ENCODE peak calls at places on chromosomes 6 and 20, in nine cellular contexts. One of them, this sample, is unnamed.

GRCh38 chr6:142406131-142406530 is 104.3 kb downstream of the ADGRG6 start:
- DNase-seq in hepatocyte: no peak
- DNase-seq in heart right ventricle: peak; percentile 16
- DNase-seq in Panc1: no peak
- DNase-seq in neural progenitor cell: no peak
- DNase-seq in trophoblast cell: no peak
- DNase-seq in CD8-positive, alpha-beta memory T cell: no peak
- DNase-seq in right cardiac atrium: no peak
- DNase-seq in A549: no peak
- DNase-seq in this sample: no peak

GRCh38 chr6:89197141-89197540 is 20.0 kb downstream of the GABRR1 start:
- DNase-seq in hepatocyte: no peak
- DNase-seq in heart right ventricle: no peak
- DNase-seq in Panc1: no peak
- DNase-seq in neural progenitor cell: no peak
- DNase-seq in trophoblast cell: no peak
- DNase-seq in CD8-positive, alpha-beta memory T cell: no peak
- DNase-seq in right cardiac atrium: no peak
- DNase-seq in A549: no peak
- DNase-seq in this sample: no peak

GRCh38 chr6:22146581-22147468 is 150.0 kb downstream of the PRL start:
- DNase-seq in hepatocyte: no peak
- DNase-seq in heart right ventricle: no peak
- DNase-seq in Panc1: no peak
- DNase-seq in neural progenitor cell: no peak
- DNase-seq in trophoblast cell: no peak
- DNase-seq in CD8-positive, alpha-beta memory T cell: peak; percentile 40
- DNase-seq in right cardiac atrium: peak; percentile 55
- DNase-seq in A549: no peak
- DNase-seq in this sample: no peak

GRCh38 chr6:86192123-86192522 is 549.4 kb upstream of the SYNCRIP start:
- DNase-seq in hepatocyte: peak; percentile 30
- DNase-seq in heart right ventricle: no peak
- DNase-seq in Panc1: no peak
- DNase-seq in neural progenitor cell: peak; percentile 31
- DNase-seq in trophoblast cell: no peak
- DNase-seq in CD8-positive, alpha-beta memory T cell: no peak
- DNase-seq in right cardiac atrium: no peak
- DNase-seq in A549: no peak
- DNase-seq in this sample: no peak

GRCh38 chr6:78484181-78485064 is 382.9 kb upstream of the IRAK1BP1 start:
- DNase-seq in hepatocyte: no peak
- DNase-seq in heart right ventricle: no peak
- DNase-seq in Panc1: no peak
- DNase-seq in neural progenitor cell: no peak
- DNase-seq in trophoblast cell: no peak
- DNase-seq in CD8-positive, alpha-beta memory T cell: no peak
- DNase-seq in right cardiac atrium: no peak
- DNase-seq in A549: no peak
- DNase-seq in this sample: no peak

GRCh38 chr6:4972438-4972837 is 31.4 kb downstream of the RPP40 start:
- DNase-seq in hepatocyte: no peak
- DNase-seq in heart right ventricle: no peak
- DNase-seq in Panc1: no peak
- DNase-seq in neural progenitor cell: no peak
- DNase-seq in trophoblast cell: no peak
- DNase-seq in CD8-positive, alpha-beta memory T cell: no peak
- DNase-seq in right cardiac atrium: no peak
- DNase-seq in A549: no peak
- DNase-seq in this sample: no peak

GRCh38 chr6:112116215-112116614 is 28.8 kb downstream of the FAM229B start:
- DNase-seq in hepatocyte: no peak
- DNase-seq in heart right ventricle: no peak
- DNase-seq in Panc1: no peak
- DNase-seq in neural progenitor cell: no peak
- DNase-seq in trophoblast cell: no peak
- DNase-seq in CD8-positive, alpha-beta memory T cell: no peak
- DNase-seq in right cardiac atrium: no peak
- DNase-seq in A549: no peak
- DNase-seq in this sample: no peak

GRCh38 chr20:63973636-63974401 is 4.1 kb upstream of the ZNF512B start:
- DNase-seq in hepatocyte: peak; percentile 95
- DNase-seq in heart right ventricle: peak; percentile 88
- DNase-seq in Panc1: no peak
- DNase-seq in neural progenitor cell: peak; percentile 94
- DNase-seq in trophoblast cell: peak; percentile 79
- DNase-seq in CD8-positive, alpha-beta memory T cell: peak; percentile 78
- DNase-seq in right cardiac atrium: peak; percentile 96
- DNase-seq in A549: peak; percentile 86
- DNase-seq in this sample: peak; percentile 72

GRCh38 chr20:47573586-47573985 is 71.9 kb downstream of the NCOA3 start:
- DNase-seq in hepatocyte: no peak
- DNase-seq in heart right ventricle: no peak
- DNase-seq in Panc1: no peak
- DNase-seq in neural progenitor cell: no peak
- DNase-seq in trophoblast cell: no peak
- DNase-seq in CD8-positive, alpha-beta memory T cell: no peak
- DNase-seq in right cardiac atrium: no peak
- DNase-seq in A549: no peak
- DNase-seq in this sample: no peak

GRCh38 chr20:47572105-47572729 is 70.5 kb downstream of the NCOA3 start:
- DNase-seq in hepatocyte: no peak
- DNase-seq in heart right ventricle: no peak
- DNase-seq in Panc1: no peak
- DNase-seq in neural progenitor cell: no peak
- DNase-seq in trophoblast cell: no peak
- DNase-seq in CD8-positive, alpha-beta memory T cell: no peak
- DNase-seq in right cardiac atrium: no peak
- DNase-seq in A549: no peak
- DNase-seq in this sample: no peak

GRCh38 chr20:47568837-47569410 is 67.2 kb downstream of the NCOA3 start:
- DNase-seq in hepatocyte: no peak
- DNase-seq in heart right ventricle: no peak
- DNase-seq in Panc1: no peak
- DNase-seq in neural progenitor cell: no peak
- DNase-seq in trophoblast cell: no peak
- DNase-seq in CD8-positive, alpha-beta memory T cell: no peak
- DNase-seq in right cardiac atrium: no peak
- DNase-seq in A549: no peak
- DNase-seq in this sample: no peak

GRCh38 chr20:47574616-47575401 is 73.1 kb downstream of the NCOA3 start:
- DNase-seq in hepatocyte: no peak
- DNase-seq in heart right ventricle: no peak
- DNase-seq in Panc1: no peak
- DNase-seq in neural progenitor cell: no peak
- DNase-seq in trophoblast cell: no peak
- DNase-seq in CD8-positive, alpha-beta memory T cell: no peak
- DNase-seq in right cardiac atrium: no peak
- DNase-seq in A549: peak; percentile 39
- DNase-seq in this sample: peak; percentile 4

DNA sequence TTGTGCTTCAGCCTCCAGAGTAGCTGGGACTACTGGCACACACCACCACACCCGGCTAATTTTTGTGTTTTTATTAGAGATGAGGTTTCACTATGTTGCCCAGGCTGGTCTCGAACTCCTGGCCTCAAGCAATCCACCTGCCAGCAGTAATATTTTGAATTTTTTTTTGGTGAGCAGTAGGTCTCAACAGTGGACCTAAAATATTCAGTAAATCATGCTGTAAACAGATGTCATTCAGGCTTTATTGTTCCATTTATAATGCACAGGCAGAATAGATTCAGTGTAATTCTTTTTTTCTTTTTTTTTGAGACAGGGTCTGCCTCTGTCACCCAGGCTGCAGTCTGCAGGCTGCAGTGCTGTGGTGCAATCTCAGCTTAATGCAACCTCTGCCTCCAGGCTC is 69.7 kb downstream of the NCOA3 start:
- DNase-seq in hepatocyte: no peak
- DNase-seq in heart right ventricle: no peak
- DNase-seq in Panc1: no peak
- DNase-seq in neural progenitor cell: no peak
- DNase-seq in trophoblast cell: no peak
- DNase-seq in CD8-positive, alpha-beta memory T cell: no peak
- DNase-seq in right cardiac atrium: no peak
- DNase-seq in A549: no peak
- DNase-seq in this sample: no peak
- H3K4me1 ChIP-seq in hepatocyte: peaks cover 25% of the 10 kb centered on the region
- H3K4me1 ChIP-seq in heart right ventricle: peaks cover 47% of the 10 kb centered on the region
- H3K4me1 ChIP-seq in Panc1: peaks cover 41% of the 10 kb centered on the region
- H3K4me1 ChIP-seq in neural progenitor cell: peaks cover 22% of the 10 kb centered on the region
- H3K4me1 ChIP-seq in trophoblast cell: no peaks in the 10 kb centered on the region
- H3K4me1 ChIP-seq in CD8-positive, alpha-beta memory T cell: peaks cover 25% of the 10 kb centered on the region
- H3K4me1 ChIP-seq in right cardiac atrium: peaks cover 8% of the 10 kb centered on the region
- H3K4me1 ChIP-seq in A549: peaks cover 57% of the 10 kb centered on the region
- H3K4me1 ChIP-seq in this sample: peaks cover 54% of the 10 kb centered on the region

DNA sequence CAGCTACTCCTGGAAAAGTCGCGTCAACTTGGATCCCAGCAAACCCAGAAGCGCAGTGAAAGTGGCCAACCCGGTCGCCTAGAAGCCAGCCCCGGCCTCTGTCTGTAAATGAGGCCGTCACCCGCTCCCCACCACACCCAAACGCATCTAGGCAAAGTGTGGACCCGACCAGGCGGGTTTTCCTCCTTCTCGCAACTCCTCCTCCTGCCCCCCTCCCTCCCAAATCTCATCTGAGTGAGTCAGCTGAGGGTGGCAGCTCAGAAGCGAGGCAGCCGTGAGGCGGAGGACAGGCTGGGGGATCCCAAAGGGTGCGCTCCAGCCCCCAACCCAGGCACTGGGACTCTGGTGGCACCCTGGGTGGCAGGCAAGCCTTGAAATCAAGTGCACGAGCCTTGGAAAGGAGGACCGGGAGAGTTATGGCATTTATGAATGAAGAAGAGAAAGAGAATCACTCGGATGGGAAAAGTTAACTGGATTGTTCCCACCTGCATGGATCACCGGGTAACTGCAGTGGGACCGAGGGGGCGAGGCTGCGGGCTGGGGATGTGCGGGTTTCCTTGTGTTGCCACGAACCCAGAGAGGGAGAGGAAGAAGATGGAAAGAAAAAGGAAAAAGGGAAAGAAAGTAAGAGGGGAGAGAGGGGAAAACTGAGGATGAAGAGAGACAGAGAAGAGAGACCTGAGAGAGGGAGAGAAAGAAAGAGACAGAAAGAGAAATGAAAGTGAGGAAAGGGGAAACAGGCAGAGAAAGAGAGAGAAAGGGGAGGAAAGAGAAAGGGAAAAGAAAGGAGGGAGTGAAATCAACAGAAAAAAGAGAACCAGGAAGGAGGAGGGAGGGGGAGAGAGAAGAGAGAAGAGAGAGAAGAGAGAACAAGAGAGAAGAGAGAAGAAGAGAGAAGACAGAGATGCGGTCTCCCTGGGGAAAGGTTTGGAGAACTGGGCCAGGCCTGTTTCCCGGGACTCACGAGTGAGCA is at the start of gene APCDD1L:
- DNase-seq in hepatocyte: no peak
- DNase-seq in heart right ventricle: no peak
- DNase-seq in Panc1: no peak
- DNase-seq in neural progenitor cell: peak; percentile 56
- DNase-seq in trophoblast cell: peak; percentile 29
- DNase-seq in CD8-positive, alpha-beta memory T cell: no peak
- DNase-seq in right cardiac atrium: no peak
- DNase-seq in A549: no peak
- DNase-seq in this sample: no peak
- H3K4me3 ChIP-seq in hepatocyte: no peak within 1 kb of the TSS
- H3K4me3 ChIP-seq in heart right ventricle: peak within 1 kb of the TSS; percentile 21
- H3K4me3 ChIP-seq in Panc1: no peak within 1 kb of the TSS
- H3K4me3 ChIP-seq in neural progenitor cell: peak within 1 kb of the TSS; percentile 51
- H3K4me3 ChIP-seq in trophoblast cell: peak within 1 kb of the TSS; percentile 42
- H3K4me3 ChIP-seq in CD8-positive, alpha-beta memory T cell: no peak within 1 kb of the TSS
- H3K4me3 ChIP-seq in right cardiac atrium: no peak within 1 kb of the TSS
- H3K4me3 ChIP-seq in A549: no peak within 1 kb of the TSS
- H3K4me3 ChIP-seq in this sample: no peak within 1 kb of the TSS

GRCh38 chr20:45367126-45367525 is 4.2 kb downstream of the SYS1 start:
- DNase-seq in hepatocyte: no peak
- DNase-seq in heart right ventricle: no peak
- DNase-seq in Panc1: no peak
- DNase-seq in neural progenitor cell: no peak
- DNase-seq in trophoblast cell: no peak
- DNase-seq in CD8-positive, alpha-beta memory T cell: no peak
- DNase-seq in right cardiac atrium: no peak
- DNase-seq in A549: no peak
- DNase-seq in this sample: no peak

GRCh38 chr20:45370571-45371204 is 7.4 kb downstream of the TP53TG5 start:
- DNase-seq in hepatocyte: no peak
- DNase-seq in heart right ventricle: no peak
- DNase-seq in Panc1: no peak
- DNase-seq in neural progenitor cell: no peak
- DNase-seq in trophoblast cell: no peak
- DNase-seq in CD8-positive, alpha-beta memory T cell: no peak
- DNase-seq in right cardiac atrium: no peak
- DNase-seq in A549: no peak
- DNase-seq in this sample: no peak

GRCh38 chr20:45366192-45366591 is 3.2 kb downstream of the SYS1 start:
- DNase-seq in hepatocyte: no peak
- DNase-seq in heart right ventricle: no peak
- DNase-seq in Panc1: no peak
- DNase-seq in neural progenitor cell: no peak
- DNase-seq in trophoblast cell: no peak
- DNase-seq in CD8-positive, alpha-beta memory T cell: no peak
- DNase-seq in right cardiac atrium: no peak
- DNase-seq in A549: no peak
- DNase-seq in this sample: no peak

GRCh38 chr20:45366631-45367030 is 3.7 kb downstream of the SYS1 start:
- DNase-seq in hepatocyte: no peak
- DNase-seq in heart right ventricle: no peak
- DNase-seq in Panc1: no peak
- DNase-seq in neural progenitor cell: no peak
- DNase-seq in trophoblast cell: no peak
- DNase-seq in CD8-positive, alpha-beta memory T cell: no peak
- DNase-seq in right cardiac atrium: no peak
- DNase-seq in A549: no peak
- DNase-seq in this sample: no peak

DNA sequence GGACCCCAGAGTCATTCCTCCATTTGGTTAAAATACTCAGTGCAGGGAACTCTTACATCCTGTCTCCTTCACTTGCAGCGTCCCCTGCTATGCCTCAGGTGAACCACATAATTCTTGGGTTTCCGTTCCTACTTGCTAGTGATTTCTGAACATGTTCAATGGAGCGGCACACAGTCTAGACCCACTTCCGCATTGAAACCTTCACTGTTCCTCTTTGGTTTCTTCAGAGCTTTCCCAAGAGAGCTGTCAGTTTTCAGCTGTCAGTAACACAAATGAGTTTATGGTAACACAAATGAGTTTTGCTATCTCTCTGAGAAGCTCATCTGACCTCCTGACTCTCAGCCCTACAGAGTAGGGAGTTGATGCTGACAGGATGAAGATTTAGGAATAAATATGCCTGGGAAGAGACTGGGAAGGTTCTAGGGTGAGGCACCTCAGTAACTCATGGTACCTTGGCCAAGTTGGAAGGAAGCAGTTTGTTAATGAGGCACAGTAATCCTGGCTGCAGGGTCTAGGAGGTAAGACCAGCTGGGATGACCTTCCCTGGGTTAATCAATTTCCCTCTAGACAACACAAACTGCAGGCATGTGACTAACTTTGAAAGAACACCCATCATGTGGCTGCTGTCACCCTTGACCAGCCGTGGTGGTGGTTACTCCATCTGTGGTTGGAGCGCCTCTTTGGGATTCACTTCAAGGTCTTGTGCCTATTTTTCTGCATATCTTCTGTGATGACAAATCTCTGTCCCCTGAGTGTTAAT is 5.4 kb downstream of the SYS1 start:
- DNase-seq in hepatocyte: no peak
- DNase-seq in heart right ventricle: no peak
- DNase-seq in Panc1: no peak
- DNase-seq in neural progenitor cell: no peak
- DNase-seq in trophoblast cell: no peak
- DNase-seq in CD8-positive, alpha-beta memory T cell: peak; percentile 63
- DNase-seq in right cardiac atrium: no peak
- DNase-seq in A549: no peak
- DNase-seq in this sample: peak; percentile 51
- H3K27ac ChIP-seq in hepatocyte: no peak overlapping the region
- H3K27ac ChIP-seq in heart right ventricle: no peak overlapping the region
- H3K27ac ChIP-seq in Panc1: no peak overlapping the region
- H3K27ac ChIP-seq in neural progenitor cell: no peak overlapping the region
- H3K27ac ChIP-seq in trophoblast cell: no peak overlapping the region
- H3K27ac ChIP-seq in CD8-positive, alpha-beta memory T cell: peak overlapping the region; percentile 12
- H3K27ac ChIP-seq in right cardiac atrium: no peak overlapping the region
- H3K27ac ChIP-seq in A549: no peak overlapping the region
- H3K27ac ChIP-seq in this sample: peak overlapping the region; percentile 36

DNA sequence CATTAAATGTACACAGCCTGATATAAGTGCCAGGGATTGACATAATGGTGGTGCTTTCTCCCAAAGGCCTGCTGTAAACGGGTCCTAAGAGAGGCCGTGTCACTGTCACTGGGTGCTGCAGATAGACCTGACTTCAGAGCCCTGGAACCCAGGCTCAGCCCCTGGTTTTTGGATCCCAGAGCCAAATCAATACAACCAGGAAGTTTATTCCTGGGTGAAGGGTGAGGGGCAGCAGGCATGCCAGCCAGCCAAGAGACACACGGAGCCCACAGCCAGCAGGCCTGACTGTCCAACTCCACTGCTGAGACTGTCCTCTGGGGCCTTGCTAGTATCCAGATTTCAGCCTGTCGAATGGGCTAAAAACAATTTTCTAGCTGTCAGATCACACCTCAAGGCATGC is 12.8 kb upstream of the ARMC12 start:
- DNase-seq in hepatocyte: no peak
- DNase-seq in heart right ventricle: no peak
- DNase-seq in Panc1: no peak
- DNase-seq in neural progenitor cell: no peak
- DNase-seq in trophoblast cell: no peak
- DNase-seq in CD8-positive, alpha-beta memory T cell: no peak
- DNase-seq in right cardiac atrium: no peak
- DNase-seq in A549: no peak
- DNase-seq in this sample: no peak
- H3K4me1 ChIP-seq in hepatocyte: peaks cover 78% of the 10 kb centered on the region
- H3K4me1 ChIP-seq in heart right ventricle: peaks cover 90% of the 10 kb centered on the region
- H3K4me1 ChIP-seq in Panc1: peaks cover 29% of the 10 kb centered on the region
- H3K4me1 ChIP-seq in neural progenitor cell: peaks cover 55% of the 10 kb centered on the region
- H3K4me1 ChIP-seq in trophoblast cell: peaks cover 19% of the 10 kb centered on the region
- H3K4me1 ChIP-seq in CD8-positive, alpha-beta memory T cell: peaks cover 70% of the 10 kb centered on the region
- H3K4me1 ChIP-seq in right cardiac atrium: peaks cover 50% of the 10 kb centered on the region
- H3K4me1 ChIP-seq in A549: peaks cover 47% of the 10 kb centered on the region
- H3K4me1 ChIP-seq in this sample: peaks cover 75% of the 10 kb centered on the region

This sample was measured in CD4-positive, alpha-beta memory T cell.